ENCODE peak calls at places on chromosomes 11 and 22, in eight cellular contexts. A is K562, B is right atrium auricular region, N is body of pancreas, Z is ovary, H is neural progenitor cell, W is ascending aorta, I is transverse colon. U is an unnamed sample. For H3K4me1, the result is how much of the 10 kb centered on the place peaks cover.

GRCh38 chr11:63573881-63574855 is 11.0 kb upstream of the PLAAT2 start:
- DNase-seq in W (no peak), H (no peak), I (peak), A (peak), Z (peak), B (no peak), N (peak), U (no peak)

GRCh38 chr11:108906329-108906728 is 241.5 kb downstream of the DDX10 start:
- DNase-seq in I (no peak), W (no peak), N (no peak), H (no peak), A (no peak), Z (no peak), B (no peak), U (peak)

GRCh38 chr11:111148116-111148515 is 97.4 kb upstream of the POU2AF2 start:
- DNase-seq in A (no peak), H (no peak), N (no peak), Z (no peak), W (no peak), B (no peak), I (no peak), U (no peak)

GRCh38 chr11:70205049-70205725 is 2.1 kb downstream of the FADD start:
- DNase-seq in B (no peak), W (no peak), N (no peak), A (no peak), Z (no peak), I (no peak), H (no peak), U (no peak)

GRCh38 chr22:43443072-43443471 is 31.3 kb downstream of the MPPED1 start:
- DNase-seq in A (no peak), I (no peak), B (no peak), H (no peak), W (no peak), Z (no peak), N (no peak), U (no peak)

GRCh38 chr11:125412177-125412496 is 83.9 kb downstream of the FEZ1 start:
- DNase-seq in H (no peak), A (no peak), N (no peak), I (no peak), W (no peak), Z (no peak), B (no peak), U (no peak)

GRCh38 chr22:44916281-44917231 is 93.2 kb downstream of the PHF21B start:
- DNase-seq in W (no peak), I (no peak), B (no peak), A (no peak), Z (no peak), N (no peak), H (no peak), U (no peak)

GRCh38 chr22:36369922-36370781 is 17.6 kb downstream of the MYH9 start:
- DNase-seq in B (no peak), A (peak), H (peak), I (peak), Z (peak), N (peak), W (no peak), U (no peak)

GRCh38 chr22:46149493-46149997 is 781 bp upstream of the PPARA start:
- DNase-seq in Z (peak), A (no peak), H (peak), W (no peak), N (peak), B (no peak), I (peak), U (no peak)

GRCh38 chr22:32181043-32181442 is 21.9 kb upstream of the C22orf42 start:
- DNase-seq in B (no peak), I (no peak), W (no peak), Z (no peak), A (no peak), H (no peak), N (no peak), U (no peak)

GRCh38 chr22:32313532-32313931 is 44.1 kb upstream of the RFPL3 start:
- DNase-seq in W (no peak), B (no peak), H (no peak), I (no peak), Z (no peak), A (no peak), N (no peak), U (no peak)

GRCh38 chr11:70152244-70152643 is 50.9 kb upstream of the FADD start:
- DNase-seq in I (no peak), A (no peak), W (no peak), B (no peak), N (no peak), Z (no peak), H (no peak), U (no peak)

GRCh38 chr11:117874253-117874909 is 2.1 kb downstream of the FXYD6 start:
- DNase-seq in N (no peak), A (no peak), H (peak), W (no peak), I (no peak), B (no peak), Z (no peak), U (no peak)

GRCh38 chr11:15034687-15035267 is 38.6 kb upstream of the CALCB start:
- DNase-seq in H (no peak), B (no peak), W (no peak), N (no peak), Z (no peak), A (no peak), I (no peak), U (no peak)

GRCh38 chr11:114304065-114304464 is 7.9 kb downstream of the NNMT start:
- DNase-seq in B (no peak), W (no peak), H (no peak), N (no peak), I (no peak), Z (no peak), A (no peak), U (no peak)

GRCh38 chr11:6637871-6638270 is 17.7 kb downstream of the DCHS1 start:
- DNase-seq in Z (no peak), W (no peak), N (peak), I (no peak), B (no peak), A (peak), H (no peak), U (no peak)

GRCh38 chr11:59787816-59788215 is 22.8 kb downstream of the MRPL16 start:
- DNase-seq in H (no peak), A (no peak), Z (no peak), I (no peak), N (no peak), B (no peak), W (no peak), U (no peak)

GRCh38 chr11:384511-384910 is 9.5 kb upstream of the PKP3 start:
- DNase-seq in H (no peak), W (no peak), A (no peak), N (no peak), I (no peak), Z (no peak), B (no peak), U (no peak)

GRCh38 chr22:36765943-36766450 is 9.9 kb downstream of the IFT27 start:
- DNase-seq in Z (no peak), N (no peak), I (no peak), A (no peak), B (no peak), W (no peak), H (no peak), U (peak)

GRCh38 chr11:124669193-124669592 is 4.3 kb downstream of the SIAE start:
- DNase-seq in H (peak), A (peak), W (no peak), N (peak), B (no peak), Z (peak), I (peak), U (peak)

GRCh38 chr22:39598017-39598965 is 27.7 kb downstream of the CACNA1I start:
- DNase-seq in Z (no peak), N (peak), H (peak), B (no peak), I (peak), A (peak), W (no peak), U (peak)

GRCh38 chr11:92384316-92384715 is 159.7 kb downstream of the FAT3 start:
- DNase-seq in I (no peak), W (no peak), Z (no peak), H (no peak), A (no peak), N (no peak), B (no peak), U (no peak)

GRCh38 chr22:29821790-29822130 is 16.3 kb downstream of the ASCC2 start:
- DNase-seq in I (no peak), N (no peak), A (no peak), H (no peak), W (no peak), Z (no peak), B (no peak), U (no peak)

GRCh38 chr11:15927866-15928217 is 428.5 kb downstream of the SOX6 start:
- DNase-seq in A (no peak), B (no peak), W (no peak), H (no peak), I (no peak), N (no peak), Z (no peak), U (no peak)

GRCh38 chr11:19779740-19780139 is 67.1 kb downstream of the NAV2 start:
- DNase-seq in A (no peak), N (no peak), I (no peak), H (no peak), W (no peak), B (no peak), Z (no peak), U (no peak)

DNA sequence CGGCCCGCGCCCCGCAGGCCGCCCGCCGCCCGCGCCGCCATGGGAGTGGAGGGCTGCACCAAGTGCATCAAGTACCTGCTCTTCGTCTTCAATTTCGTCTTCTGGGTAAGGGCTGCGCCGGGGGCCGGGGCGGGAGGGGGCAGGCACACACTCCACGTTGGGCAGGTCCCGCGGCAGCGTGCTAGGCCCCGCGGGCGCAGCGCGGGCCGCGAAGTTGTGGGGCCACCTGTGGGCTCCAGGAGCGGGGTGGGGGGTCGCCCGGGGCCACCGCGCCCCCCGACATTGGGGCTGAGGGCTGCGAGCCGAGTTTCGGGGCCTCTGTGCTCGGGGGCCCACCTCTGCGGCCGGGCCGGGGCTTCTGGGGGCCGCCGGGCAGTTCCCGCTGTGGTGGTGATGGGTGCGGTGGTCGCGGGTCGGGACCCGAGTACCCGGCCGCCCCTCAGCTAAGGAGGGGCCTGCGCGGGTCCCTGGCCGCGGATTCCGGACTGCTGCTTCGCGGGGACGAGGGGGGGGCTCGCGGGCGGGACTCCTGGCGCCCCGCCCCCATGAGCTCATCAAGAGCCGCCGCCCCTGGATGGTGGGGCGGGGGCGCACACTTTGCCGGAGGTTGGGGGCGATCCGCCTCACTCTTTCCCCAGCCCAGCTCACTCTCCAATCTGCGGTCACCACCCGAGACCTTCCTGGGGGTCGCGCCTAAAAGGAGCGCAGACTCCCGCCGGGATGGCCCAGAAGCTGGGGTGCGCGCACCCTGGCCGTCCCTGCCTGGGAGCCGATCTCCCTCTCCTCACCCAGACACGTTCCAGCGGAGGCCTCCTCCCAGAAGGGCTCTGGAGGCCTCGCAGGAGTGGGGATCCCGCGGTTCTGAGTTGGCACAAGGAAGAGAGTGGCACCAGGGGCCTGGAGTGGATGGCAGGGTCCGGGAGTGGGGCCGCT is 667 bp downstream of the CD81 start:
- DNase-seq in H (peak), W (no peak), A (peak), B (no peak), Z (peak), N (peak), I (peak), U (peak)
- H3K4me3 ChIP-seq in H (peak), W (peak), A (peak), B (peak), Z (peak), N (peak), I (peak), U (peak)

GRCh38 chr11:45086526-45086925 is 59.9 kb upstream of the PRDM11 start:
- DNase-seq in H (no peak), N (no peak), B (no peak), A (no peak), I (no peak), Z (no peak), W (no peak), U (no peak)
- H3K4me1 ChIP-seq in H (half or more), N (under half), B (under half), A (under half), I (under half), Z (under half), W (under half), U (under half)

GRCh38 chr11:100576044-100577021 is 110.8 kb upstream of the ARHGAP42 start:
- DNase-seq in H (peak), N (peak), A (peak), W (no peak), B (no peak), Z (no peak), I (no peak), U (peak)
- TF ChIP-seq CTCF in H (peak), N (peak), A (peak), W (peak), B (peak), Z (peak), I (peak), U (peak)

DNA sequence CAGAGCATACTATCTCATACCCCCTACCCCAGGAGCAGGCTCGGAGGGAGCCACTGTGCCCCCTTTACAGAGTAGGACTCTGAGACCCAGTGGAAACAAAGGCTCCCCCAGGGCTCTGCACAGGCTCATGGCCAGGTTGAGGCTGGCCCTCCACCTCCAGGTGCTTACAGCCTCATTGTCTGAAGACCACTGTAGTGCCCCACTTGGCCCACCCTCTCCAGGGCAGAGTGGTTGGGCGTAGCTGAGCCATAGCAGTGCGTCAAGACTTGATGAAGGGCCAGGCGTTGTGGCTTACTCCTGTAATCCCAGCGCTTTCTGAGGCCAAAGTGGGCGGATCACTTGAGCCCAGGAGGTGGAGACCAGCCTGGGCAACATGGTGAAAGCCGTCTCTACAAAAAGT is 1.7 kb downstream of the ANKRD13D start:
- DNase-seq in H (no peak), N (no peak), I (no peak), B (no peak), A (no peak), W (no peak), Z (no peak), U (no peak)
- H3K4me3 ChIP-seq in H (no peak), N (no peak), I (no peak), B (no peak), A (no peak), W (peak), Z (no peak), U (no peak)

U was measured in BE2C.